ENCODE peak calls at places on chromosome 3, in four cellular contexts. F, W, N and T are unnamed samples.
A peak's percentile ranks its signal among the peaks of the same experiment; 100 is the strongest.

GRCh38 chr3:18030371-18030870 is 288.0 kb upstream of the TBC1D5 start:
- DNase-seq in F (no peak), W (no peak), N (no peak), T (no peak)

GRCh38 chr3:73592154-73592877 is 32.4 kb downstream of the PDZRN3 start:
- DNase-seq in F (no peak), W (no peak), N (no peak), T (no peak)

GRCh38 chr3:157376596-157377300 is 59.9 kb upstream of the PTX3 start:
- DNase-seq in F (no peak), W (no peak), N (no peak), T (no peak)

GRCh38 chr3:52301042-52301441 is 13.4 kb downstream of the GLYCTK start:
- DNase-seq in F (no peak), W (no peak), N (no peak), T (no peak)

GRCh38 chr3:9339750-9340449 is 23.0 kb upstream of the THUMPD3 start:
- DNase-seq in F (no peak), W (no peak), N (peak; percentile 66), T (peak; percentile 37)

GRCh38 chr3:49377483-49377882 is 19.3 kb upstream of the GPX1 start:
- DNase-seq in F (no peak), W (no peak), N (peak; percentile 38), T (peak; percentile 75)

GRCh38 chr3:173778246-173778645 is 380.7 kb downstream of the NLGN1 start:
- DNase-seq in F (no peak), W (no peak), N (no peak), T (no peak)

GRCh38 chr3:148309390-148310035 is 388.2 kb upstream of the AGTR1 start:
- DNase-seq in F (peak; percentile 37), W (no peak), N (peak; percentile 51), T (peak; percentile 70)

GRCh38 chr3:17025594-17026139 is 140.9 kb downstream of the PLCL2 start:
- DNase-seq in F (no peak), W (no peak), N (no peak), T (no peak)

GRCh38 chr3:27939940-27940339 is 217.8 kb upstream of the EOMES start:
- DNase-seq in F (peak; percentile 18), W (no peak), N (peak; percentile 21), T (peak; percentile 80)

GRCh38 chr3:43953375-43953774 is 262.6 kb downstream of the ABHD5 start:
- DNase-seq in F (no peak), W (no peak), N (no peak), T (no peak)

GRCh38 chr3:48634661-48635221 is 520 bp downstream of the SLC26A6 start:
- DNase-seq in F (no peak), W (peak; percentile 82), N (peak; percentile 51), T (peak; percentile 77)

GRCh38 chr3:126051234-126051633 is 32.7 kb downstream of the SLC41A3 start:
- DNase-seq in F (no peak), W (no peak), N (no peak), T (no peak)

GRCh38 chr3:30658328-30659052 is 52.1 kb downstream of the TGFBR2 start:
- DNase-seq in F (no peak), W (no peak), N (peak; percentile 79), T (peak; percentile 81)

GRCh38 chr3:28786446-28786845 is 437.8 kb upstream of the AZI2 start:
- DNase-seq in F (no peak), W (no peak), N (no peak), T (no peak)

GRCh38 chr3:132268956-132269355 is 48.3 kb upstream of the ACP3 start:
- DNase-seq in F (no peak), W (no peak), N (peak; percentile 35), T (peak; percentile 58)

GRCh38 chr3:30690199-30690598 is 83.8 kb downstream of the TGFBR2 start:
- DNase-seq in F (no peak), W (no peak), N (no peak), T (no peak)

GRCh38 chr3:168141405-168141993 is 45.8 kb upstream of the GOLIM4 start:
- DNase-seq in F (no peak), W (no peak), N (no peak), T (no peak)

GRCh38 chr3:5428607-5429516 is 241.4 kb downstream of the EDEM1 start:
- DNase-seq in F (no peak), W (no peak), N (no peak), T (no peak)

GRCh38 chr3:151558621-151559020 is 97.8 kb upstream of the IGSF10 start:
- DNase-seq in F (no peak), W (no peak), N (peak; percentile 27), T (peak; percentile 60)

GRCh38 chr3:69252631-69253030 is 130.2 kb upstream of the LMOD3 start:
- DNase-seq in F (no peak), W (no peak), N (no peak), T (no peak)

GRCh38 chr3:13574798-13575451 is 26.0 kb downstream of the FBLN2 start:
- DNase-seq in F (no peak), W (no peak), N (peak; percentile 18), T (peak; percentile 91)

GRCh38 chr3:129897026-129897425 is 3.5 kb upstream of the TMCC1 start:
- DNase-seq in F (no peak), W (no peak), N (no peak), T (no peak)